ENCODE peak calls at places on chromosomes 13 and 19, in four cellular contexts. One of them, this sample, is unnamed.

GRCh38 chr19:45863840-45864628 is at the start of gene FOXA3:
- DNase-seq in IMR-90: peak; percentile 17
- DNase-seq in A549: peak; percentile 71
- DNase-seq in CD4-positive, CD25-positive, alpha-beta regulatory T cell: peak; percentile 60
- DNase-seq in this sample: no peak

GRCh38 chr19:34128558-34129250 is 43.6 kb upstream of the LSM14A start:
- DNase-seq in IMR-90: no peak
- DNase-seq in A549: no peak
- DNase-seq in CD4-positive, CD25-positive, alpha-beta regulatory T cell: no peak
- DNase-seq in this sample: no peak

GRCh38 chr13:93861818-93862217 is 617.7 kb downstream of the DCT start:
- DNase-seq in IMR-90: peak; percentile 92
- DNase-seq in A549: peak; percentile 28
- DNase-seq in CD4-positive, CD25-positive, alpha-beta regulatory T cell: no peak
- DNase-seq in this sample: peak; percentile 3

GRCh38 chr13:96771501-96772367 is 222.5 kb downstream of the OXGR1 start:
- DNase-seq in IMR-90: no peak
- DNase-seq in A549: no peak
- DNase-seq in CD4-positive, CD25-positive, alpha-beta regulatory T cell: no peak
- DNase-seq in this sample: no peak

GRCh38 chr13:108267338-108267737 is 2.2 kb upstream of the TNFSF13B start:
- DNase-seq in IMR-90: no peak
- DNase-seq in A549: no peak
- DNase-seq in CD4-positive, CD25-positive, alpha-beta regulatory T cell: no peak
- DNase-seq in this sample: no peak

GRCh38 chr19:2618611-2619010 is 83.9 kb downstream of the GNG7 start:
- DNase-seq in IMR-90: peak; percentile 28
- DNase-seq in A549: no peak
- DNase-seq in CD4-positive, CD25-positive, alpha-beta regulatory T cell: peak; percentile 75
- DNase-seq in this sample: no peak

GRCh38 chr19:39515551-39516191 is 732 bp downstream of the SELENOV start:
- DNase-seq in IMR-90: no peak
- DNase-seq in A549: no peak
- DNase-seq in CD4-positive, CD25-positive, alpha-beta regulatory T cell: no peak
- DNase-seq in this sample: no peak

GRCh38 chr13:113916330-113916815 is 52.5 kb upstream of the GAS6 start:
- DNase-seq in IMR-90: peak; percentile 60
- DNase-seq in A549: peak; percentile 12
- DNase-seq in CD4-positive, CD25-positive, alpha-beta regulatory T cell: no peak
- DNase-seq in this sample: no peak

GRCh38 chr13:21458457-21458815 is 667 bp downstream of the ZDHHC20 start:
- DNase-seq in IMR-90: no peak
- DNase-seq in A549: peak; percentile 22
- DNase-seq in CD4-positive, CD25-positive, alpha-beta regulatory T cell: peak; percentile 72
- DNase-seq in this sample: no peak

GRCh38 chr13:40798380-40798779 is 9.0 kb downstream of the SLC25A15 start:
- DNase-seq in IMR-90: no peak
- DNase-seq in A549: no peak
- DNase-seq in CD4-positive, CD25-positive, alpha-beta regulatory T cell: peak; percentile 53
- DNase-seq in this sample: no peak

GRCh38 chr13:109649713-109650112 is 136.7 kb downstream of the IRS2 start:
- DNase-seq in IMR-90: no peak
- DNase-seq in A549: no peak
- DNase-seq in CD4-positive, CD25-positive, alpha-beta regulatory T cell: no peak
- DNase-seq in this sample: no peak

GRCh38 chr19:10655457-10656312 is 1.5 kb downstream of the ILF3 start:
- DNase-seq in IMR-90: peak; percentile 44
- DNase-seq in A549: peak; percentile 17
- DNase-seq in CD4-positive, CD25-positive, alpha-beta regulatory T cell: peak; percentile 16
- DNase-seq in this sample: no peak

GRCh38 chr13:66492479-66492878 is 737.7 kb downstream of the PCDH9 start:
- DNase-seq in IMR-90: no peak
- DNase-seq in A549: peak; percentile 36
- DNase-seq in CD4-positive, CD25-positive, alpha-beta regulatory T cell: no peak
- DNase-seq in this sample: no peak

GRCh38 chr13:46639033-46639981 is 86.3 kb downstream of the LRCH1 start:
- DNase-seq in IMR-90: no peak
- DNase-seq in A549: no peak
- DNase-seq in CD4-positive, CD25-positive, alpha-beta regulatory T cell: no peak
- DNase-seq in this sample: no peak

GRCh38 chr13:26964278-26965057 is 203.9 kb upstream of the GPR12 start:
- DNase-seq in IMR-90: peak; percentile 67
- DNase-seq in A549: no peak
- DNase-seq in CD4-positive, CD25-positive, alpha-beta regulatory T cell: no peak
- DNase-seq in this sample: no peak

GRCh38 chr13:106507560-106508274 is 27.7 kb downstream of the EFNB2 start:
- DNase-seq in IMR-90: peak; percentile 95
- DNase-seq in A549: peak; percentile 25
- DNase-seq in CD4-positive, CD25-positive, alpha-beta regulatory T cell: peak; percentile 15
- DNase-seq in this sample: no peak

GRCh38 chr13:75357576-75358295 is 124.2 kb downstream of the TBC1D4 start:
- DNase-seq in IMR-90: peak; percentile 68
- DNase-seq in A549: peak; percentile 69
- DNase-seq in CD4-positive, CD25-positive, alpha-beta regulatory T cell: peak; percentile 76
- DNase-seq in this sample: peak; percentile 46

GRCh38 chr19:50743537-50743936 is 20.4 kb downstream of the CLEC11A start:
- DNase-seq in IMR-90: no peak
- DNase-seq in A549: no peak
- DNase-seq in CD4-positive, CD25-positive, alpha-beta regulatory T cell: no peak
- DNase-seq in this sample: no peak

GRCh38 chr13:24208314-24208713 is 47.8 kb downstream of the SPATA13 start:
- DNase-seq in IMR-90: peak; percentile 95
- DNase-seq in A549: peak; percentile 46
- DNase-seq in CD4-positive, CD25-positive, alpha-beta regulatory T cell: no peak
- DNase-seq in this sample: no peak

GRCh38 chr19:27647423-27647822 is 1565.5 kb downstream of the UQCRFS1 start:
- DNase-seq in IMR-90: no peak
- DNase-seq in A549: no peak
- DNase-seq in CD4-positive, CD25-positive, alpha-beta regulatory T cell: no peak
- DNase-seq in this sample: no peak

GRCh38 chr13:90270231-90270630 is 1077.3 kb upstream of the MIR17HG start:
- DNase-seq in IMR-90: no peak
- DNase-seq in A549: no peak
- DNase-seq in CD4-positive, CD25-positive, alpha-beta regulatory T cell: no peak
- DNase-seq in this sample: no peak

GRCh38 chr13:28735481-28736029 is 16.8 kb upstream of the SLC46A3 start:
- DNase-seq in IMR-90: no peak
- DNase-seq in A549: no peak
- DNase-seq in CD4-positive, CD25-positive, alpha-beta regulatory T cell: no peak
- DNase-seq in this sample: no peak

GRCh38 chr13:102945324-102945815 is 99.5 kb downstream of the ERCC5 start:
- DNase-seq in IMR-90: no peak
- DNase-seq in A549: no peak
- DNase-seq in CD4-positive, CD25-positive, alpha-beta regulatory T cell: no peak
- DNase-seq in this sample: no peak

GRCh38 chr13:102940770-102941169 is 94.9 kb downstream of the ERCC5 start:
- DNase-seq in IMR-90: no peak
- DNase-seq in A549: no peak
- DNase-seq in CD4-positive, CD25-positive, alpha-beta regulatory T cell: no peak
- DNase-seq in this sample: no peak

GRCh38 chr13:102944821-102945220 is 99.0 kb downstream of the ERCC5 start:
- DNase-seq in IMR-90: no peak
- DNase-seq in A549: no peak
- DNase-seq in CD4-positive, CD25-positive, alpha-beta regulatory T cell: no peak
- DNase-seq in this sample: no peak

GRCh38 chr13:102935896-102936321 is 90.1 kb downstream of the ERCC5 start:
- DNase-seq in IMR-90: no peak
- DNase-seq in A549: no peak
- DNase-seq in CD4-positive, CD25-positive, alpha-beta regulatory T cell: no peak
- DNase-seq in this sample: no peak

GRCh38 chr13:102940143-102940542 is 94.3 kb downstream of the ERCC5 start:
- DNase-seq in IMR-90: no peak
- DNase-seq in A549: peak; percentile 4
- DNase-seq in CD4-positive, CD25-positive, alpha-beta regulatory T cell: no peak
- DNase-seq in this sample: no peak
- H3K4me1 ChIP-seq in IMR-90: no peaks in the 10 kb centered on the region
- H3K4me1 ChIP-seq in A549: no peaks in the 10 kb centered on the region
- H3K4me1 ChIP-seq in CD4-positive, CD25-positive, alpha-beta regulatory T cell: no peaks in the 10 kb centered on the region
- H3K4me1 ChIP-seq in this sample: no peaks in the 10 kb centered on the region

DNA sequence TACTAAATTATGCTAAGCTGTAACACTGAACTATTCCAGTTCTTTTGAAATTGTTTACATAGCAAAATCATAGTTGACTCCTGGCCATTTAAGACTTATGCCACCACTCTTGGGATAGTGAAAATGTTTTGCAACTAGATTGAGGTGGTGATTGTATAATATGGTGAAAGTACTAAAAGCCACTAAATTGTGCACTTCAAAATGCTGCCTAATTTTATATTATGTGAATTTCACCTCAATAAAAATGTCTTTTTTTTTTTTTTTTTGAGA is 5.0 kb upstream of the SAE1 start:
- DNase-seq in IMR-90: no peak
- DNase-seq in A549: no peak
- DNase-seq in CD4-positive, CD25-positive, alpha-beta regulatory T cell: no peak
- DNase-seq in this sample: no peak
- H3K4me3 ChIP-seq in IMR-90: no peak overlapping the region
- H3K4me3 ChIP-seq in A549: no peak overlapping the region
- H3K4me3 ChIP-seq in CD4-positive, CD25-positive, alpha-beta regulatory T cell: no peak overlapping the region
- H3K4me3 ChIP-seq in this sample: no peak overlapping the region

GRCh38 chr13:44763604-44764311 is 187.6 kb upstream of the TSC22D1 start:
- DNase-seq in IMR-90: no peak
- DNase-seq in A549: no peak
- DNase-seq in CD4-positive, CD25-positive, alpha-beta regulatory T cell: no peak
- DNase-seq in this sample: no peak
- H3K4me1 ChIP-seq in IMR-90: peaks cover 10% of the 10 kb centered on the region
- H3K4me1 ChIP-seq in A549: peaks cover 15% of the 10 kb centered on the region
- H3K4me1 ChIP-seq in CD4-positive, CD25-positive, alpha-beta regulatory T cell: no peaks in the 10 kb centered on the region
- H3K4me1 ChIP-seq in this sample: no peaks in the 10 kb centered on the region

GRCh38 chr13:43291289-43292055 is 268.1 kb downstream of the DNAJC15 start:
- DNase-seq in IMR-90: no peak
- DNase-seq in A549: no peak
- DNase-seq in CD4-positive, CD25-positive, alpha-beta regulatory T cell: no peak
- DNase-seq in this sample: no peak

GRCh38 chr13:43293561-43293960 is 270.2 kb downstream of the DNAJC15 start:
- DNase-seq in IMR-90: no peak
- DNase-seq in A549: no peak
- DNase-seq in CD4-positive, CD25-positive, alpha-beta regulatory T cell: no peak
- DNase-seq in this sample: no peak

GRCh38 chr13:43289458-43290255 is 266.3 kb downstream of the DNAJC15 start:
- DNase-seq in IMR-90: peak; percentile 27
- DNase-seq in A549: no peak
- DNase-seq in CD4-positive, CD25-positive, alpha-beta regulatory T cell: no peak
- DNase-seq in this sample: no peak

GRCh38 chr13:43293986-43294880 is 270.8 kb downstream of the DNAJC15 start:
- DNase-seq in IMR-90: peak; percentile 43
- DNase-seq in A549: no peak
- DNase-seq in CD4-positive, CD25-positive, alpha-beta regulatory T cell: no peak
- DNase-seq in this sample: no peak

DNA sequence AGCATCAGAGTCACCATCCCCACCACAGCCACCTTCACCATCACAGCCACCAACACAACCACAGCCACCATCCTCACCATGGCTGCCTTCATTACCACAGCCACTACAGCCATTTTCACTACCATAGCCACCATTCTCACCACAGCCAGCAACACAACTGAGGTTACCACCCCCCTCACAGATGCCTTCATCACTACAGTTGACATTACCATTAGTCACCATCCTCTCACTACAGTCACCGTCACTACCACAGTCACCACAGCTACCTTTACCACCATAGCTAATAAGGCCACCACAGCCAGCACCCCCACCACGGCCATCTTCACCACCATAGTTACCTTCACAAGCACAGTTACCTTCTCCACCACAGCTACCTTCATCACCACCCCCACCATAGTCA is 269.6 kb downstream of the DNAJC15 start:
- DNase-seq in IMR-90: no peak
- DNase-seq in A549: no peak
- DNase-seq in CD4-positive, CD25-positive, alpha-beta regulatory T cell: no peak
- DNase-seq in this sample: no peak
- H3K4me3 ChIP-seq in IMR-90: no peak overlapping the region
- H3K4me3 ChIP-seq in A549: no peak overlapping the region
- H3K4me3 ChIP-seq in CD4-positive, CD25-positive, alpha-beta regulatory T cell: no peak overlapping the region
- H3K4me3 ChIP-seq in this sample: no peak overlapping the region